ENCODE peak calls at places on chromosomes 5 and 9, in four cellular contexts. One of them, this sample, is unnamed. For H3K4me1, the result is how much of the 10 kb centered on the place peaks cover.

GRCh38 chr5:59099270-59099994 is 516.6 kb downstream of the RAB3C start:
- DNase-seq in tibial nerve: no peak
- DNase-seq in transverse colon: no peak
- DNase-seq in testis: no peak
- DNase-seq in this sample: no peak

GRCh38 chr5:43312076-43312620 is 1.1 kb downstream of the HMGCS1 start:
- DNase-seq in testis: peak
- DNase-seq in tibial nerve: no peak
- DNase-seq in transverse colon: no peak
- DNase-seq in this sample: no peak

GRCh38 chr5:501833-502184 is 22.4 kb downstream of the SLC9A3 start:
- DNase-seq in testis: no peak
- DNase-seq in transverse colon: no peak
- DNase-seq in tibial nerve: no peak
- DNase-seq in this sample: no peak

GRCh38 chr5:136615251-136615650 is 249.9 kb upstream of the TRPC7 start:
- DNase-seq in testis: no peak
- DNase-seq in transverse colon: no peak
- DNase-seq in tibial nerve: no peak
- DNase-seq in this sample: no peak

GRCh38 chr9:78590068-78590467 is 293.1 kb downstream of the PSAT1 start:
- DNase-seq in tibial nerve: no peak
- DNase-seq in transverse colon: no peak
- DNase-seq in testis: no peak
- DNase-seq in this sample: no peak

GRCh38 chr5:151624486-151624885 is 33.4 kb upstream of the FAT2 start:
- DNase-seq in transverse colon: no peak
- DNase-seq in testis: no peak
- DNase-seq in tibial nerve: no peak
- DNase-seq in this sample: no peak

GRCh38 chr9:22005083-22005699 is 3.9 kb downstream of the CDKN2B start:
- DNase-seq in transverse colon: no peak
- DNase-seq in testis: no peak
- DNase-seq in tibial nerve: no peak
- DNase-seq in this sample: no peak

GRCh38 chr5:107779472-107779871 is 108.7 kb upstream of the EFNA5 start:
- DNase-seq in tibial nerve: no peak
- DNase-seq in transverse colon: no peak
- DNase-seq in testis: no peak
- DNase-seq in this sample: no peak

GRCh38 chr5:6462671-6463070 is 14.0 kb downstream of the UBE2QL1 start:
- DNase-seq in testis: no peak
- DNase-seq in tibial nerve: no peak
- DNase-seq in transverse colon: no peak
- DNase-seq in this sample: no peak

GRCh38 chr9:134188421-134189166 is 24.2 kb upstream of the RNU6ATAC start:
- DNase-seq in tibial nerve: peak
- DNase-seq in transverse colon: no peak
- DNase-seq in testis: no peak
- DNase-seq in this sample: no peak

GRCh38 chr5:125277494-125278154 is 531.2 kb upstream of the ZNF608 start:
- DNase-seq in transverse colon: no peak
- DNase-seq in testis: no peak
- DNase-seq in tibial nerve: no peak
- DNase-seq in this sample: no peak

GRCh38 chr5:97143715-97144114 is 1.3 kb upstream of the LIX1 start:
- DNase-seq in tibial nerve: no peak
- DNase-seq in transverse colon: no peak
- DNase-seq in testis: no peak
- DNase-seq in this sample: no peak

GRCh38 chr9:130327070-130327780 is 61.7 kb downstream of the HMCN2 start:
- DNase-seq in tibial nerve: no peak
- DNase-seq in testis: no peak
- DNase-seq in transverse colon: no peak
- DNase-seq in this sample: no peak

GRCh38 chr5:80246995-80247729 is 8.7 kb downstream of the SERINC5 start:
- DNase-seq in tibial nerve: no peak
- DNase-seq in testis: peak
- DNase-seq in transverse colon: peak
- DNase-seq in this sample: peak

GRCh38 chr5:139908749-139909148 is 113.1 kb downstream of the PSD2 start:
- DNase-seq in transverse colon: no peak
- DNase-seq in tibial nerve: no peak
- DNase-seq in testis: peak
- DNase-seq in this sample: peak

GRCh38 chr5:58151414-58151813 is 308.5 kb downstream of the PLK2 start:
- DNase-seq in tibial nerve: no peak
- DNase-seq in transverse colon: no peak
- DNase-seq in testis: no peak
- DNase-seq in this sample: no peak

GRCh38 chr5:112141582-112141981 is 277.5 kb downstream of the EPB41L4A start:
- DNase-seq in tibial nerve: no peak
- DNase-seq in transverse colon: no peak
- DNase-seq in testis: no peak
- DNase-seq in this sample: no peak

GRCh38 chr5:119395080-119395836 is 39.4 kb downstream of the TNFAIP8 start:
- DNase-seq in testis: no peak
- DNase-seq in transverse colon: no peak
- DNase-seq in tibial nerve: no peak
- DNase-seq in this sample: no peak

GRCh38 chr5:176447538-176447981 is 625 bp upstream of the FAF2 start:
- DNase-seq in transverse colon: no peak
- DNase-seq in testis: no peak
- DNase-seq in tibial nerve: peak
- DNase-seq in this sample: peak

GRCh38 chr5:175379867-175380266 is 64.1 kb downstream of the DRD1 start:
- DNase-seq in testis: no peak
- DNase-seq in transverse colon: no peak
- DNase-seq in tibial nerve: no peak
- DNase-seq in this sample: no peak

GRCh38 chr5:172854451-172854871 is 20.4 kb downstream of the ERGIC1 start:
- DNase-seq in transverse colon: peak
- DNase-seq in testis: peak
- DNase-seq in tibial nerve: peak
- DNase-seq in this sample: peak

GRCh38 chr5:53446908-53447307 is 33.5 kb upstream of the FST start:
- DNase-seq in tibial nerve: no peak
- DNase-seq in testis: no peak
- DNase-seq in transverse colon: no peak
- DNase-seq in this sample: no peak

GRCh38 chr5:109676920-109677319 is 12.8 kb upstream of the MAN2A1 start:
- DNase-seq in tibial nerve: peak
- DNase-seq in transverse colon: no peak
- DNase-seq in testis: no peak
- DNase-seq in this sample: no peak

GRCh38 chr9:132183715-132184114 is 21.9 kb downstream of the NTNG2 start:
- DNase-seq in tibial nerve: no peak
- DNase-seq in testis: no peak
- DNase-seq in transverse colon: no peak
- DNase-seq in this sample: no peak

GRCh38 chr5:149583394-149583793 is 2.1 kb downstream of the ARHGEF37 start:
- DNase-seq in testis: peak
- DNase-seq in transverse colon: peak
- DNase-seq in tibial nerve: no peak
- DNase-seq in this sample: peak

GRCh38 chr5:147208134-147208533 is 26.7 kb upstream of the STK32A start:
- DNase-seq in tibial nerve: no peak
- DNase-seq in transverse colon: no peak
- DNase-seq in testis: no peak
- DNase-seq in this sample: no peak

GRCh38 chr9:105713939-105714331 is 19.6 kb downstream of the TMEM38B start:
- DNase-seq in tibial nerve: no peak
- DNase-seq in transverse colon: no peak
- DNase-seq in testis: no peak
- DNase-seq in this sample: no peak

GRCh38 chr5:165410476-165410875 is 1905.1 kb downstream of the MAT2B start:
- DNase-seq in transverse colon: no peak
- DNase-seq in testis: no peak
- DNase-seq in tibial nerve: no peak
- DNase-seq in this sample: no peak

GRCh38 chr5:129652353-129653138 is 95.3 kb upstream of the MINAR2 start:
- DNase-seq in testis: no peak
- DNase-seq in tibial nerve: no peak
- DNase-seq in transverse colon: no peak
- DNase-seq in this sample: no peak

GRCh38 chr5:142342128-142342981 is 17.5 kb upstream of the SPRY4 start:
- DNase-seq in tibial nerve: no peak
- DNase-seq in testis: no peak
- DNase-seq in transverse colon: no peak
- DNase-seq in this sample: no peak

GRCh38 chr5:115486728-115487127 is 57.8 kb downstream of the FEM1C start:
- DNase-seq in transverse colon: no peak
- DNase-seq in testis: no peak
- DNase-seq in tibial nerve: no peak
- DNase-seq in this sample: no peak

GRCh38 chr9:14909631-14910177 is 524 bp downstream of the FREM1 start:
- DNase-seq in testis: no peak
- DNase-seq in transverse colon: no peak
- DNase-seq in tibial nerve: no peak
- DNase-seq in this sample: peak

GRCh38 chr9:7075154-7075553 is 317.4 kb downstream of the KDM4C start:
- DNase-seq in transverse colon: no peak
- DNase-seq in testis: no peak
- DNase-seq in tibial nerve: no peak
- DNase-seq in this sample: no peak

GRCh38 chr5:168292783-168293696 is 1.6 kb downstream of the WWC1 start:
- DNase-seq in tibial nerve: no peak
- DNase-seq in transverse colon: no peak
- DNase-seq in testis: no peak
- DNase-seq in this sample: no peak

GRCh38 chr9:126861707-126862460 is 1.4 kb downstream of the ZBTB34 start:
- DNase-seq in tibial nerve: no peak
- DNase-seq in testis: no peak
- DNase-seq in transverse colon: peak
- DNase-seq in this sample: no peak

DNA sequence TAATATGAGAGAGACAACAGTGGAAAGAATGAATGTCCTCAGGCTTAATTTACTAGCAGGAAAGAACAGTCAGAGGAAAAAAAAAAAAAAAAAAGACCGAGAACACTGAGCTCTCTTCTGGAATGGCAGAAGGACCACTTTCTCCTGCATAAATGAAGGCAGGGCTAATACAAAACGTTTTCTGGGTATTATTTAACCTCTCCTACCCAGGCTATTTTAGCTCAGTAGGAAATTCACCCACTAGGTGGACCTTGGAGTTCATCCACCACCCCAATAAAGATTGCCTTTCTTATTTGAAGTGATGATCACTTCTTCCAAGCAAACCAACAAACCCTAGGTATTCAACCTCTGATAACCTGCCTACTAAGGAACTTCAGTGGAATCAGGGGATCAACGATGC is 3.7 kb downstream of the GLIS3 start:
- DNase-seq in tibial nerve: no peak
- DNase-seq in testis: no peak
- DNase-seq in transverse colon: no peak
- DNase-seq in this sample: no peak
- H3K4me1 ChIP-seq in tibial nerve: under half
- H3K4me1 ChIP-seq in testis: under half
- H3K4me1 ChIP-seq in transverse colon: under half
- H3K4me1 ChIP-seq in this sample: under half

GRCh38 chr9:98085058-98085457 is 28.5 kb downstream of the NANS start:
- DNase-seq in testis: no peak
- DNase-seq in tibial nerve: no peak
- DNase-seq in transverse colon: peak
- DNase-seq in this sample: no peak
- TF ChIP-seq POLR2A in testis: no peak
- TF ChIP-seq POLR2A in tibial nerve: no peak
- TF ChIP-seq POLR2A in transverse colon: no peak
- TF ChIP-seq POLR2A in this sample: no peak

GRCh38 chr5:14221768-14222167 is 78.6 kb downstream of the TRIO start:
- DNase-seq in tibial nerve: no peak
- DNase-seq in testis: no peak
- DNase-seq in transverse colon: no peak
- DNase-seq in this sample: no peak
- H3K4me1 ChIP-seq in tibial nerve: under half
- H3K4me1 ChIP-seq in testis: under half
- H3K4me1 ChIP-seq in transverse colon: half or more
- H3K4me1 ChIP-seq in this sample: under half

DNA sequence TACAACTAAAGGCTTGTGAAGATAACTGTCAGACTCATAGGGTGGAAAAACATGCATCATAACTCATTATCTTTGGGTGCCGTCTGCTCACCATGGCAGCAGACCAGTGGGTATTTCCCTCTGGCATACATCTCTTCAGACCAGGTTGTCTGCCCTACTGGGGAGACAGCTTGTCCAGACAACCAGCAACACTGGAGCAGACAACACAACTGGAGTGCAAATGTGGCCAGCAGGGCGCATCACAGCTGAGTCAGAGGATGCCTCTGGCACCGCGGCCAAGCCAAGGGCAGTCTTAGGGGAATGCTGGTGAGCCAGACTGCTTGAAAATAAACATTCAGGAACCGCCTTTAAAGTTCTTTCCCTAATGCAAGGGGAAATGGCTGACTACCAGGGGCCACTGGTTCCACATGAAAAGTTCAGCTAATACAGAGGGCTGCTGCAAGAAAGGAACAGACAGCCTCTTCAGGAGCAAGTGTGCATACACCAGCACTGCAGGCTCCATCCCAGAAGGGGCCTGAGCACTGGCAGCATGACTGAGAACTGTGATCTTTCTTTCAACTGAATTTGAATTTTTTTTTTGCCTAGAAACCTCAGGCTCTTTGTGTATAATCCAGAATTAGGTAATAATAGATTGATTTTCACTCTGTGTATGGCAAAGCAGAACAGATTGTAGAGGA is 77.3 kb downstream of the MAMDC2 start:
- DNase-seq in testis: peak
- DNase-seq in tibial nerve: peak
- DNase-seq in transverse colon: peak
- DNase-seq in this sample: no peak
- TF ChIP-seq POLR2A in testis: no peak
- TF ChIP-seq POLR2A in tibial nerve: no peak
- TF ChIP-seq POLR2A in transverse colon: no peak
- TF ChIP-seq POLR2A in this sample: no peak

GRCh38 chr9:34989056-34989945 is at the start of gene DNAJB5:
- DNase-seq in transverse colon: peak
- DNase-seq in testis: peak
- DNase-seq in tibial nerve: peak
- DNase-seq in this sample: peak
- H3K4me1 ChIP-seq in transverse colon: under half
- H3K4me1 ChIP-seq in testis: under half
- H3K4me1 ChIP-seq in tibial nerve: under half
- H3K4me1 ChIP-seq in this sample: under half

GRCh38 chr9:89311346-89312153 is 555 bp downstream of the CKS2 start:
- DNase-seq in transverse colon: peak
- DNase-seq in testis: peak
- DNase-seq in tibial nerve: no peak
- DNase-seq in this sample: no peak
- TF ChIP-seq POLR2A in transverse colon: no peak
- TF ChIP-seq POLR2A in testis: no peak
- TF ChIP-seq POLR2A in tibial nerve: no peak
- TF ChIP-seq POLR2A in this sample: no peak

DNA sequence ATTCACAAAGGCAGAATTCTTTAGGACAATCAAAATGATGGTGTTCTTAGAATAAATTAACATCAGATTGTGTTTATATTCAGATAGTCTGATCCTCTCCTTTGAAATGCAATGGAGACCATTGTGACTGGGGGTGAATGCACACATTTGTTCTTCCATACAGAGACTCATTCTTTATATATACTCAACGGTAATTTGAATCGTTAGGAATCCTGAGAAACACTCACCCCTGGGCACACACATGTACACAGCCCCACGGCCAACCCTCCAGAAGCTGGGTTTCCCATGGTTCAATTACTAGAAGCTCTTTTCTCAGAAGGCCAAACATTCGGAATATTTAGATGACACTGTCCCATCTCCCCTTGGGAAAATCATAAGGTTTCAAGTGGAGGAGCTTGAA is 57.5 kb upstream of the EPB41L4B start:
- DNase-seq in tibial nerve: no peak
- DNase-seq in testis: no peak
- DNase-seq in transverse colon: no peak
- DNase-seq in this sample: no peak
- H3K4me1 ChIP-seq in tibial nerve: under half
- H3K4me1 ChIP-seq in testis: under half
- H3K4me1 ChIP-seq in transverse colon: under half
- H3K4me1 ChIP-seq in this sample: under half